ENCODE peak calls at places on chromosome 17, in four cellular contexts. D, S, M and V are unnamed samples.

GRCh38 chr17:31525801-31526549 is 134.5 kb downstream of the RAB11FIP4 start:
- DNase-seq in D (peak), S (no peak), M (peak), V (peak)

GRCh38 chr17:3549610-3550162 is 7.9 kb downstream of the TRPV3 start:
- DNase-seq in D (no peak), S (no peak), M (no peak), V (no peak)

GRCh38 chr17:2384439-2385127 is 16.3 kb downstream of the MNT start:
- DNase-seq in D (no peak), S (no peak), M (no peak), V (no peak)

GRCh38 chr17:82603981-82604448 is 44.2 kb downstream of the WDR45B start:
- DNase-seq in D (no peak), S (peak), M (no peak), V (no peak)

GRCh38 chr17:71527311-71527710 is 593.5 kb upstream of the SOX9 start:
- DNase-seq in D (no peak), S (peak), M (no peak), V (no peak)

GRCh38 chr17:79844869-79845600 is 5.8 kb upstream of the CBX4 start:
- DNase-seq in D (peak), S (no peak), M (peak), V (peak)

GRCh38 chr17:63150994-63151464 is 185.0 kb downstream of the TANC2 start:
- DNase-seq in D (no peak), S (peak), M (no peak), V (no peak)

GRCh38 chr17:54172654-54173316 is 350.1 kb downstream of the KIF2B start:
- DNase-seq in D (peak), S (no peak), M (no peak), V (peak)

GRCh38 chr17:77306048-77306789 is 165.4 kb downstream of the SEC14L1 start:
- DNase-seq in D (no peak), S (no peak), M (no peak), V (no peak)

GRCh38 chr17:67980456-67980855 is 15.8 kb downstream of the C17orf58 start:
- DNase-seq in D (no peak), S (no peak), M (no peak), V (no peak)

GRCh38 chr17:20154601-20155000 is 145.4 kb downstream of the SPECC1 start:
- DNase-seq in D (no peak), S (no peak), M (no peak), V (no peak)

GRCh38 chr17:27585153-27585681 is 45.8 kb upstream of the LGALS9 start:
- DNase-seq in D (no peak), S (no peak), M (no peak), V (no peak)

GRCh38 chr17:79695293-79696158 is 35.2 kb upstream of the ENPP7 start:
- DNase-seq in D (no peak), S (no peak), M (no peak), V (no peak)

GRCh38 chr17:2975469-2975958 is 87.9 kb downstream of the OR1D5 start:
- DNase-seq in D (no peak), S (no peak), M (no peak), V (peak)

GRCh38 chr17:42928714-42929496 is 28.3 kb downstream of the G6PC1 start:
- DNase-seq in D (peak), S (peak), M (peak), V (peak)

GRCh38 chr17:4199818-4200402 is 56.9 kb downstream of the CYB5D2 start:
- DNase-seq in D (peak), S (peak), M (peak), V (peak)

GRCh38 chr17:7233701-7234099 is 617 bp downstream of the DVL2 start:
- DNase-seq in D (no peak), S (no peak), M (no peak), V (no peak)

GRCh38 chr17:17849863-17850373 is 13.1 kb upstream of the SREBF1 start:
- DNase-seq in D (no peak), S (peak), M (peak), V (peak)
- TF ChIP-seq MAZ in D (no peak), S (peak), M (peak), V (no peak)

GRCh38 chr17:58375216-58375615 is 23.2 kb upstream of the SUPT4H1 start:
- DNase-seq in D (no peak), S (no peak), M (no peak), V (no peak)

GRCh38 chr17:58373003-58373402 is 21.0 kb upstream of the SUPT4H1 start:
- DNase-seq in D (no peak), S (no peak), M (no peak), V (no peak)

GRCh38 chr17:58371300-58371950 is 19.4 kb upstream of the SUPT4H1 start:
- DNase-seq in D (no peak), S (no peak), M (no peak), V (no peak)

GRCh38 chr17:58375811-58376210 is 23.8 kb upstream of the SUPT4H1 start:
- DNase-seq in D (no peak), S (no peak), M (no peak), V (no peak)

GRCh38 chr17:58373923-58374322 is 21.9 kb upstream of the SUPT4H1 start:
- DNase-seq in D (no peak), S (no peak), M (no peak), V (no peak)
- TF ChIP-seq MAZ in D (no peak), S (no peak), M (no peak), V (no peak)

GRCh38 chr17:65362826-65363225 is 198.6 kb downstream of the AXIN2 start:
- DNase-seq in D (no peak), S (peak), M (no peak), V (no peak)

GRCh38 chr17:65355246-65355645 is 206.2 kb downstream of the AXIN2 start:
- DNase-seq in D (no peak), S (no peak), M (no peak), V (no peak)

GRCh38 chr17:65356524-65356923 is 204.9 kb downstream of the AXIN2 start:
- DNase-seq in D (no peak), S (no peak), M (no peak), V (no peak)

GRCh38 chr17:65360961-65361552 is 200.4 kb downstream of the AXIN2 start:
- DNase-seq in D (no peak), S (no peak), M (no peak), V (no peak)

GRCh38 chr17:65359016-65359415 is 202.4 kb downstream of the AXIN2 start:
- DNase-seq in D (no peak), S (peak), M (no peak), V (no peak)
- TF ChIP-seq MAZ in D (no peak), S (no peak), M (no peak), V (no peak)

GRCh38 chr17:56505154-56505756 is 88.2 kb upstream of the NOG start:
- DNase-seq in D (no peak), S (no peak), M (no peak), V (peak)

GRCh38 chr17:56497132-56497531 is 96.4 kb upstream of the NOG start:
- DNase-seq in D (no peak), S (no peak), M (no peak), V (no peak)

GRCh38 chr17:56502120-56502519 is 91.4 kb upstream of the NOG start:
- DNase-seq in D (no peak), S (no peak), M (no peak), V (no peak)

GRCh38 chr17:56499799-56500388 is 93.6 kb upstream of the NOG start:
- DNase-seq in D (no peak), S (peak), M (peak), V (peak)
- TF ChIP-seq MAZ in D (no peak), S (no peak), M (no peak), V (no peak)

GRCh38 chr17:51034800-51035199 is 85.9 kb downstream of the SPAG9 start:
- DNase-seq in D (no peak), S (no peak), M (no peak), V (no peak)

GRCh38 chr17:51032850-51033249 is 87.8 kb downstream of the SPAG9 start:
- DNase-seq in D (no peak), S (peak), M (no peak), V (no peak)

GRCh38 chr17:51035436-51035835 is 85.2 kb downstream of the SPAG9 start:
- DNase-seq in D (no peak), S (peak), M (no peak), V (no peak)

DNA sequence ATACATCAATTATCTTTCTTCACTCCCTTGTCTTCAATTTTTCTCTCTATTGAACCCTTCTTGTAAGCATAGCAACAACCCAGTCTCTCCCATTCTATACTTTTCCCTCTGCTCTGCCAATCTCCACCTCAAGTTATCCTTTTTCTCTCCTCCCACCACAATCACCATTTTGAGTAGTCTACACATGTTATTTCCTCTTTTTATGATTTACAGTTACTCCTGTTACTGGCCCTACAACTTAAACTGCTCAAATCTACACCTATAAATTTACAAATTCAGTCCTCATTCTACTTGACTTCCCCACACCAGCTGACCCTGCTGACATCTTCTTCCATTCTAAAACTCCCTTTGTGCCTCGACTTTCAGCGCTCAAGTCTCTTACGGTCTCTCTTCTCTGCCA is 84.6 kb downstream of the SPAG9 start:
- DNase-seq in D (no peak), S (no peak), M (no peak), V (no peak)
- TF ChIP-seq MAZ in D (no peak), S (no peak), M (no peak), V (no peak)

DNA sequence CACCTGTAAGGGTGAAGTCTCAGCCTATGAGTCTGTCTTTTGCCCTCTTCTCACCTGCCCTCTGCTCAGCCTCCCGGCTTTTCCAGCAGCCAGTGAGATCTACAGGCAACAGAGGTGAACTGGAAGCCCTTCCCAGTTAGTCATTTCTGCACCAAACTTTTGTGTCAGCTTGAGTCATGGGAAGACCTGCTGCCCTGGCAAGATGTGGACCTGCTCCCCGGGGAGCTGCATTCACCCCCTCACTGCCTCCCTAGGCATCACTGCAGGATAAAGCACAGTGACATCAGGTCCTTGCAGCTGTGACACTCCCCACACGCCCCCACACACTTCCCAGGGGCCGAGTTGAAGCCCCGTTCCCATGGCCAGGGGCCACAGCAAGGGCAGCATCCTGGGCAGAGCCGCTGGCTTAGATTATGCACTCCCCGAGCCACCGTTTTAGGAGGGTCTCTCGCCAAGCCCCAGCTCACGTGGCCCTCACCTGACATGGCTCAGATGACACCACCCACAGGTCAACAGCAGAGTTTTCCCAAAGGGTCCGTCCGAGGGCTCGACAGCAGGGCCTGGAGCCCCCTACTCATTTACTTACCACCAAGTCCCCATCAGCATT is 6.5 kb upstream of the ABR start:
- DNase-seq in D (no peak), S (peak), M (no peak), V (no peak)
- TF ChIP-seq MAZ in D (no peak), S (peak), M (no peak), V (no peak)

DNA sequence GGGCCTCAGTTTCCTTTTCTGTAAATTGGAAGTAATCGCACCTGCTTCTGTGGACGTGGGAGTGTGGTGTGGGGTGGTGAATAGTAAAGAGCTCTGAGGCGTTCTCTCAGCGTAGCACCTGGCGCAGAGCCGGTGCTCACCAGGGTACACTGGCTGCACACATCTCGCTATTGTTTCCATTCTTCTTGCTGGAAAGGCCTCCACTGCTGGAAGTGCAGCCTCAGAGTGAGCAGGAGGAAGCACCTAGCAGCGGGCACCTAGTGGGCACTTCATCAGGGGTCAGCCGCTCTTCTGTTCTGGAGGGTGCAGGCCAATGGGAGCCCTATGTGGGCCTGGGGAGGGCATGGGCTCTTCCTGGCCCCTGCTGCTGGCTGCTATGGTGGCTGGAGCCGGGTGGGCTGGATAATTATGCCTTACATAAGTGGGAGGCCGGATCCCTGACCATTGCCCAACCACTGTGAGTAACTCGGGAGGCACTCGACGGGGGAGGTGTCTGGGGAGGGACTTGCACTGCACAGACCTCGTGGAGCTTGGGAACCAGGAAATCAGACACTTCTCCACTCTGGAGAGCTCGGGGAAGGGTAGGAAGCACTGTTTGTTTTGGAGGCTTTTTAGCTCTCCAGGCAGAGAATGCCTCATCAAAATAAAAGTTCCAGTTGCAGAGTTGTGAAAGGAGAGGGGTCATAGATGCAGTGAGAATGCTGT is 1.7 kb downstream of the MAP2K3 start:
- DNase-seq in D (peak), S (peak), M (no peak), V (peak)
- TF ChIP-seq MAZ in D (no peak), S (peak), M (no peak), V (peak)

GRCh38 chr17:28912281-28912937 is 9.5 kb upstream of the DHRS13 start:
- DNase-seq in D (no peak), S (no peak), M (peak), V (no peak)
- TF ChIP-seq MAZ in D (no peak), S (no peak), M (peak), V (no peak)

DNA sequence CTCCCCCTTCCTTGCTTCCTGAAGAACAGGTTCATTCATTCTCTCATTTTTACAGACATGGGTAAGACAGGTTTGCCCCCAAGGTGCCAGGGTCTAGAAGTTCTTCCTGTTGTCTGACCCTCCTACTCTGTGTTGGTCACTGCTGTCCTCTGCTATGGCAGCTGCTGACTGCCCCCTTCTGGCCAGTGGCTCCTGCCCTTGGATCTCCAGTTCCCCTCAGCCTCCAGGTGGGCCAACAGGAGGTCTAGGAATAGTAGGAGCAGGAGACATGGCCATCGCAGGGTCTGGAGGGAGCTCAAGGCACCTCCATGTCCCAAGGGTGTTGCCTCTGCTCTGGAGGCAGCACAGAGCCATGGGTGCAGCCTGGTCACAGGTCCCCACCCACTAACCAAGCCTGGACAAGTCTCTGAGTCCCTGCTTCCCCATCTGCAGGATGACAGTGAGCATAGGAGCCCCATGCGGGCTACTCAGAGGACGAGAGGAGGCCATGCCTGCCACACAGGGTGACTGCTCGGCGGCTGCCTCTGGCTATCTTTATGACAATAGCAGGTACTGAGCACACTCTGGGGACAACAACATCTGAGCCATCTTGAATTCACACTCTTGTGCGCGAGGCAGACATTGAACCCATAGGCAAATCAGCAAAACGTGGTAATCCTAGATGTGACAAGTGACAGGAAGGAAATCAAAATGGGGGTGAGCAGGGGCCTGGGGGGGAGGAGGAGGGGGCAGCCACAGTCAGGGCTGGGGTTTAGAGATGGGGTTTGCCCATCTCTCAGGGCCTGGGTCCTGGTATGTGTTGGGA is 27.0 kb upstream of the NXPH3 start:
- DNase-seq in D (peak), S (peak), M (peak), V (peak)
- TF ChIP-seq MAZ in D (no peak), S (no peak), M (peak), V (no peak)

DNA sequence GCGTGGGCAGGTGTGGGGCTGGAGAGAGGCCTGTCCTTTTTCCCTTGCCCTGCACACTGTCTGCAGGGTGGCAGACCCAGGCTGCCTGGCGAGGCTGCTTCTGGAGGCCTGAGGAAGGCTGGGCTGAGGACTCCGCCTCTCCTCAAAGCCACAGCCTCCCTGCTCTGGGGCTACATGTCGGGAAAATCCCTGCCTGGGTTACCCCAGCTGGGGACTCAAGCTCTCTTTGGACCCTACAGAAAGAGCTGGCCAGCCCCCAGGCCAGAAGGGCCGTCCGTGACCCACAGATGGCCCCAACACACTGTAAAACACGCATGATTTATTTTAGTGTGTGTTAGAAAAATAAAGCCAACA is 33.8 kb upstream of the SLC38A10 start:
- DNase-seq in D (peak), S (no peak), M (no peak), V (no peak)
- TF ChIP-seq MAZ in D (no peak), S (no peak), M (no peak), V (no peak)